ENCODE peak calls at places on chromosomes 13 and 19, in four cellular contexts. B, D, H and V are unnamed samples.

GRCh38 chr13:46388846-46389245 is 1.8 kb upstream of the RUBCNL start:
- DNase-seq in H (no peak), B (no peak), D (no peak), V (no peak)

GRCh38 chr19:6593651-6594416 is 2.9 kb upstream of the CD70 start:
- DNase-seq in B (no peak), H (peak; percentile 19), D (no peak), V (no peak)

GRCh38 chr19:2663920-2664571 is 38.4 kb downstream of the GNG7 start:
- DNase-seq in D (no peak), B (no peak), H (no peak), V (no peak)

GRCh38 chr19:5321851-5322681 is 18.5 kb downstream of the PTPRS start:
- DNase-seq in B (no peak), D (peak; percentile 28), H (no peak), V (no peak)

GRCh38 chr13:102011539-102011938 is 390.3 kb downstream of the FGF14 start:
- DNase-seq in D (no peak), H (no peak), B (no peak), V (no peak)

GRCh38 chr13:76667551-76667950 is 218.7 kb downstream of the KCTD12 start:
- DNase-seq in H (peak; percentile 82), D (no peak), B (peak; percentile 42), V (no peak)

GRCh38 chr19:11453468-11454341 is 18.3 kb downstream of the PRKCSH start:
- DNase-seq in B (no peak), D (peak; percentile 63), H (no peak), V (no peak)

GRCh38 chr13:59364508-59365187 is 799.1 kb downstream of the DIAPH3 start:
- DNase-seq in B (no peak), H (peak; percentile 2), D (peak; percentile 24), V (no peak)

GRCh38 chr13:43085545-43085944 is 62.2 kb downstream of the DNAJC15 start:
- DNase-seq in H (peak; percentile 54), D (no peak), B (peak; percentile 26), V (no peak)

GRCh38 chr19:12047868-12048267 is 4.9 kb downstream of the ZNF878 start:
- DNase-seq in H (peak; percentile 17), B (no peak), D (no peak), V (no peak)

GRCh38 chr19:3459965-3460582 is 20.3 kb downstream of the SMIM24 start:
- DNase-seq in H (no peak), B (no peak), D (no peak), V (no peak)

GRCh38 chr19:6752257-6753177 is 13.0 kb downstream of the TRIP10 start:
- DNase-seq in D (peak; percentile 83), B (no peak), H (no peak), V (no peak)

GRCh38 chr13:48769107-48769704 is 115.5 kb downstream of the CYSLTR2 start:
- DNase-seq in H (peak; percentile 92), D (peak; percentile 90), B (peak; percentile 81), V (peak; percentile 87)

GRCh38 chr19:49890349-49891311 is 6.1 kb downstream of the IL4I1 start:
- DNase-seq in H (peak; percentile 31), D (peak; percentile 82), B (no peak), V (peak; percentile 35)

DNA sequence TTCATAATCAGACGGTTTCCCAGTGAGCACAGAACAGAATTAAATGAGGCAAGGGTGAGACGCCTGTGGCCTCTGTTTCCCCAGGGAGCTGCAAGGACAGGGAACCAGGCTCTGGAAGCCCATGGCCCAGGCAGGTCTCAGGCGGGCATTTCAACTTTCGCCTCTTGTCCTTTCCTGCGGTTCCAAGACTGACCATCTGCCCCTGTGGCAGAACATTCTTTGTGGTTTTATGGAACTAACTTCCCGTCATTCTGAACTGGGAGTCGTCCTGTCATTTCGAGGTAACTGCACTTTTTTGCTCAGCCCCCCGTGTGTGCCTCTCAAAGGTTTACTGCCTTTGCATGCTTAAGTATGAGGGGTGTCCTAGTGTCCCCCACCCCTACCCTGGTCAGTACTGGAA is 70.9 kb downstream of the KL start:
- DNase-seq in D (no peak), H (no peak), B (peak; percentile 69), V (no peak)
- H2AFZ ChIP-seq in D (peak overlapping the region; percentile 26), H (no peak overlapping the region), B (no peak overlapping the region), V (no peak overlapping the region)

GRCh38 chr13:37505531-37505930 is 93.0 kb downstream of the POSTN start:
- DNase-seq in H (no peak), B (no peak), D (no peak), V (no peak)
- H4K20me1 ChIP-seq in H (no peaks in the 10 kb centered on the region), B (no peaks in the 10 kb centered on the region), D (no peaks in the 10 kb centered on the region), V (no peaks in the 10 kb centered on the region)

DNA sequence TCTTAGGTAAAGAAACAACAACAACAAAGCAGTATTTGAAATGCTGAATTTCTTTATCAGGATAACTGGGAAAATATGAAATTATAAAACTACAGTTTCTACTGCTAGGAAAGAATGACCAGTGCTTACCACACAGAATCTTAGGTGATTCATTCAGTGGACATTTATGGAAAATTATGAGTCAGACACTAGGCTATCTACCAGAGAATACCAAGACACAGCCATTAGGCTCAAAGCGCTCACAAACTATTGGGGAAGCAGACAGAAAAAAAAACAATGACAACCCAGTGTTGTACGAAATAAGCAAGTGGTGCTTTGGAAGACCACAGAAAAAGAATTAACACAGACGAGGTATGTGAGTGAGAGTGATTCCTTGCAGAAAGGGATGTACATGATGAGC is 1019.5 kb downstream of the PCDH9 start:
- DNase-seq in H (peak; percentile 5), D (no peak), B (peak; percentile 98), V (no peak)
- H3K9ac ChIP-seq in H (no peak overlapping the region), D (no peak overlapping the region), B (no peak overlapping the region), V (no peak overlapping the region)

DNA sequence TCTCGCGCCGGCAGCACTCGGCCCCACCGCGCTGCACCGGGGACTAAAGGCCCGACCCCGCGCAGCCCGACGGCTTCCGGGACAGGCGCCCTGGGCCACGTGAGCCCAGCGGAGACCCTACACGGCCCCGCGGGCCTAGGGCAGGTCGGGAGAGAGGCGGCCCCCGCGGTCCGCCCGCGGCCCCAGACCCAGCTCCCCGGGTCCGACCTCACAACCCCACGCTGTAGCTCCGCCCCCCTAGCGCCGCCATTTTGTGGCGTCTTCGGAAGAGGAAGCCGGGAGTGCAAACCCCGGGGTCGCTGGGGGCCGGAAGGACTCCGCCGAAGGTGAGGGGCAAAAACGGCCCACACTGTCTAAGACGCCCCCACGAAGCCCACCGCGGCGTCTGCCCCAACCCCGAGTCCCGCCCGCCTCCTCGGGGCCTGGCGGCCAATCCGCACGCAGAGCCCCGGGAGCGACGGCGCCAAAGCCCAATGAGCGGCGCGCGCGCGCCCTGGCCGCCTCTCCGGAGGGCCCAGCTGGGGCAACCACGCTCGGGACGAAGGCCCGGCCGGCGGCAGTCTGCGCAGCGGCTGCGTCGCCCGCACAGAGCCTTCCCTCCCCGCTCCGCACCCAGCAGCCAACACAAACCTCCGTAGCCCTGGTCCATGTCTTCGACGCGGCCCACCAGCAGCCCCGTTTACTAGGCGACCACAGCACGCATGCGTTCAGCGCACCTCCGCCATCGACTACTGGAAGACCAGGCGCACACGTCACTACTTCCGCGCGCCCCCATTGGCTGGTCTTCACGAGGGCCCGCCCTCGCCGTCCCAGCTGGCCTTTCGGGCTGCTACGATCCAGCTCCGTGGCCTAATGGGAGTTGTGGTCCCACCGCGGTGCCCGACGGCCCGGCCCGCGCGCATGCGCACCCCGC is at the start of gene AKAP8:
- DNase-seq in D (peak; percentile 99), H (peak; percentile 100), B (peak; percentile 97), V (peak; percentile 99)
- H2AFZ ChIP-seq in D (peak within 1 kb of the TSS; percentile 17), H (peak within 1 kb of the TSS; percentile 63), B (peak within 1 kb of the TSS; percentile 67), V (peak within 1 kb of the TSS; percentile 98)

GRCh38 chr13:109842521-109842920 is 56.1 kb upstream of the IRS2 start:
- DNase-seq in D (no peak), B (no peak), H (no peak), V (no peak)

GRCh38 chr13:109840201-109840892 is 54.0 kb upstream of the IRS2 start:
- DNase-seq in B (peak; percentile 81), D (peak; percentile 72), H (peak; percentile 74), V (peak; percentile 28)

GRCh38 chr13:109844396-109844795 is 58.0 kb upstream of the IRS2 start:
- DNase-seq in B (peak; percentile 67), H (peak; percentile 52), D (no peak), V (no peak)

GRCh38 chr13:109843695-109844094 is 57.3 kb upstream of the IRS2 start:
- DNase-seq in D (no peak), H (no peak), B (no peak), V (no peak)

DNA sequence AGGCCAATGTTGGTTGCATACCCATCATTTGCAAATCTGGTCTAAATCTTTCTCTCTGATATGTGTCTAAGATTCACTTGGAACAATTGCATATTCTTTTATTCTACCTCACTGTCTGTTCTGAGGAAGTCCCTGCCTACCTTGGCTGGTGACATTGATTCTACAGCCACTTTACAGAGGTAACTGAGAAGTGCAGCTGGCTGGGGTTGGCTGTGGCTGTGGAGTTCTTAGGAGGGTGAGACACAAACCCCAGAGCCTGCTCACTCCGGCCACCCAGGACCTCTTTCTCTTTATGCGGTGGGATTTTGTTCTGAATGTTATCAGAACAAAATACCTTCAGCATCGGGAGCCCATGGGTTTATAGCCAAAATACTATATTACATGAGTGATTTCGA is 54.5 kb upstream of the IRS2 start:
- DNase-seq in D (no peak), H (no peak), B (no peak), V (no peak)
- H4K20me1 ChIP-seq in D (no peaks in the 10 kb centered on the region), H (no peaks in the 10 kb centered on the region), B (no peaks in the 10 kb centered on the region), V (no peaks in the 10 kb centered on the region)

DNA sequence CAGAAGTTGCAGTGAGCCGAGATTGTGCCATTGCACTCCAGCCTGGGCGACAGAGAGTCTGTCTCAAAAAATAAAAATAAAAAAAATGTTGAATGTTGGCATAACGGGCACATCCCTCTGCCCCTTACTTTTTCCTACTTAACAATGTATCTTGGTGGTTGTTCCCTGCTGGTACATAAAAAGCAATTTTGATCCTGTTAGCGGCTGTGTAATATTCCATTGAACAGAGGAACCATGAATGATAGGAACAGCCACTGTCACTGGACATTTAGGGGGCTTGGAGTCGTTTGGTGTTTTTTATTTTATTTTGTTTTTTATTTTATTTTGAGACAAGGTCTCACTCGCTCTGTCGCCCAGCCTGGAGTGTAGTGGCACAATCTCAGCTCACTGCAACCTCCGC is 10.4 kb upstream of the NCCRP1 start:
- DNase-seq in H (no peak), B (no peak), D (no peak), V (no peak)
- H3K9ac ChIP-seq in H (no peak overlapping the region), B (no peak overlapping the region), D (no peak overlapping the region), V (no peak overlapping the region)